ENCODE peak calls at places on chromosomes 7 and 10, in six cellular contexts. P is tibial artery, N is heart left ventricle, S is psoas muscle, D is mucosa of descending colon, Q is fibroblast of pulmonary artery. G is an unnamed sample.

GRCh38 chr7:124764847-124765400 is 668 bp downstream of the GPR37 start:
- DNase-seq in P (no peak), N (no peak), S (no peak), D (peak), Q (no peak), G (no peak)

GRCh38 chr10:43686414-43686813 is 37.7 kb upstream of the ZNF32 start:
- DNase-seq in P (no peak), N (no peak), S (no peak), D (no peak), Q (no peak), G (no peak)

GRCh38 chr10:72292223-72292691 is 18.5 kb downstream of the DDIT4 start:
- DNase-seq in P (no peak), N (no peak), S (no peak), D (no peak), Q (no peak), G (no peak)

GRCh38 chr7:135664046-135664589 is 1.8 kb downstream of the STMP1 start:
- DNase-seq in P (no peak), N (no peak), S (no peak), D (no peak), Q (no peak), G (no peak)

GRCh38 chr7:95213809-95214492 is 110.4 kb downstream of the PON1 start:
- DNase-seq in P (peak), N (peak), S (peak), D (peak), Q (peak), G (no peak)

GRCh38 chr10:124983321-124983720 is 41.4 kb downstream of the ZRANB1 start:
- DNase-seq in P (no peak), N (no peak), S (no peak), D (no peak), Q (peak), G (no peak)

GRCh38 chr10:70981171-70981836 is 92.9 kb upstream of the PCBD1 start:
- DNase-seq in P (no peak), N (no peak), S (no peak), D (no peak), Q (no peak), G (no peak)

GRCh38 chr7:45160374-45160773 is 2.8 kb downstream of the RAMP3 start:
- DNase-seq in P (no peak), N (no peak), S (no peak), D (no peak), Q (no peak), G (no peak)

GRCh38 chr7:38391751-38392150 is 118.3 kb upstream of the TARP start:
- DNase-seq in P (no peak), N (no peak), S (no peak), D (no peak), Q (no peak), G (no peak)

GRCh38 chr7:101362334-101363195 is at the start of gene COL26A1:
- DNase-seq in P (peak), N (peak), S (peak), D (peak), Q (peak), G (peak)

GRCh38 chr10:123909866-123910265 is 18.3 kb upstream of the CPXM2 start:
- DNase-seq in P (no peak), N (no peak), S (no peak), D (no peak), Q (no peak), G (no peak)

GRCh38 chr10:124497196-124497990 is 35.8 kb downstream of the LHPP start:
- DNase-seq in P (no peak), N (peak), S (no peak), D (peak), Q (no peak), G (peak)

DNA sequence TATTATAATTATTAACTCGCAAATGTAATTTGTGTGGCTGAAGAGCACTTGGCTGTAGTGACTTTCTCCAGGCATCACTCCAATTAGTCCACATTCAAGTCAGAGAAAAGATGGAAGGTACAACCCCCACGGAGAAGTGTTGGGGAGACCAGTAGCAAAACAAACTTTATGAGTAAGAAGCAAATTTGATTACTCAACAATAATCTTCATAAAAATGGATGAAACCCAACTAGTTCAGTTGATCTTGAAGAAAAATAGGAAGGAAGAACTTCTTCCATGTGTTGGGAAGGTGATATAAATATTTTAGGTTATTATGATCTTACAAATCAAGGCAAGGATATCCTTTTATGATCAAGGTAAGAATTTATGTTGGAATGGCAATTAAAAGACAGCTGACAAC is 5.1 kb downstream of the AOAH start:
- DNase-seq in P (no peak), N (no peak), S (no peak), D (no peak), Q (no peak), G (no peak)
- TF ChIP-seq CTCF in P (no peak), N (no peak), S (no peak), D (no peak), Q (no peak), G (no peak)

DNA sequence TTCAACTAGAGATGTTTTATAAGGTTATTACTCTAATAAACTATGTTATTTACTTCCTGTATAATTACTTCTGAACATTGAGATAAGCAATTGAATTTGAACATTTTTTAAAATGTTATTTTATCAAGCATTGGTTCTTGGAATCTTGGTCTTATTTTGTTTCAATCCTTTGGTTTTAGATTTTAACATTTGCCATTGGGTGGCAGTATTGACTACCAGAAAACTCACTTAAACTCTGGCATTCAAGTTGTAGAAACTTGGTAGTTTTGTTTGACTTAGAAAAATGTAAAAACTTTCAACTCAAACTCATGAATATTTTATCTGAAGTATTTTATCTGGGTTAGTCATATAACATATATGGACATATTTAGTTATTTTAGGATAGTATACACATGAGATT is 48.1 kb downstream of the ATRNL1 start:
- DNase-seq in P (no peak), N (no peak), S (no peak), D (no peak), Q (peak), G (no peak)
- TF ChIP-seq CTCF in P (no peak), N (no peak), S (peak), D (no peak), Q (peak), G (peak)

GRCh38 chr7:151453326-151453791 is 13.4 kb upstream of the CRYGN start:
- DNase-seq in P (no peak), N (no peak), S (no peak), D (no peak), Q (no peak), G (no peak)

GRCh38 chr7:151454306-151454705 is 14.4 kb upstream of the CRYGN start:
- DNase-seq in P (no peak), N (no peak), S (no peak), D (no peak), Q (no peak), G (no peak)

GRCh38 chr7:151451626-151452025 is 11.7 kb upstream of the CRYGN start:
- DNase-seq in P (no peak), N (no peak), S (no peak), D (no peak), Q (no peak), G (no peak)

GRCh38 chr7:151452141-151452571 is 12.2 kb upstream of the CRYGN start:
- DNase-seq in P (no peak), N (no peak), S (no peak), D (no peak), Q (no peak), G (no peak)

DNA sequence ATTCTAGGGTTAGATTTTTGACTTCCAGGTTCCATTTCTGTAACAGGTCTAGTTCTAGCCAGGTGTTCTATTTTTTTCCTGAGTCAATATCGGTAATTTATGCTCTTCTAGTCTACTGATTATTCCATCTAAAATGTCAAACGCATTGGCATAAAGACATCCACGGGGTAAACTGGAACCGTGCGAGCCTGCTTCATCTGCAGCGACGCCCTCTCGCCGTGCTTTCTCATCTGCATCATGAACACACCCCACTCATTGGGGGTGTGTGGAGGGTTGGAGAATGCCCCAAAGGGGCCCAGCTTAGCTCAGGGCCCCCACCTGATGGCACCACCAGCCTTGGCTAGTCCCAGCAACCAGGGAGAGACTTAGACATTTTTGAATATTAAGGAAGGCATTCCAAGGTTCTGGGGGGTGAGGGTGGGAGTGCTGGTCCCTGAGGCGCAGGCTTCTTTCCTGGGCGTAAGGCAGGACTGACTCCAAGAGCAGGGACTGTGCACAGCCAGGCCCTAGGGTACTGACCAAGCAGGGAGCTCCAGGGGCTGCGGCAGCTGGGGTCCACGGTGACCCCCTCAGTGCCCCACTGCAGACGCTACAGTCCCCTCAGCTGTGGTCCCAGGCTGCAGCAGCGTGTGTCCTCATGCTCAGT is 12.9 kb upstream of the CRYGN start:
- DNase-seq in P (no peak), N (no peak), S (no peak), D (no peak), Q (no peak), G (no peak)
- TF ChIP-seq CTCF in P (no peak), N (no peak), S (no peak), D (no peak), Q (no peak), G (no peak)

GRCh38 chr7:876077-876971 is at the start of gene GET4:
- DNase-seq in P (peak), N (peak), S (peak), D (peak), Q (peak), G (peak)
- TF ChIP-seq CTCF in P (peak), N (no peak), S (peak), D (no peak), Q (no peak), G (no peak)

GRCh38 chr7:47362984-47363383 is 218.9 kb downstream of the TNS3 start:
- DNase-seq in P (no peak), N (no peak), S (no peak), D (no peak), Q (no peak), G (no peak)
- TF ChIP-seq CTCF in P (no peak), N (no peak), S (no peak), D (no peak), Q (no peak), G (no peak)

GRCh38 chr7:108813247-108814014 is 243.8 kb downstream of the DNAJB9 start:
- DNase-seq in P (no peak), N (no peak), S (no peak), D (peak), Q (no peak), G (no peak)
- TF ChIP-seq CTCF in P (no peak), N (no peak), S (no peak), D (no peak), Q (no peak), G (no peak)

DNA sequence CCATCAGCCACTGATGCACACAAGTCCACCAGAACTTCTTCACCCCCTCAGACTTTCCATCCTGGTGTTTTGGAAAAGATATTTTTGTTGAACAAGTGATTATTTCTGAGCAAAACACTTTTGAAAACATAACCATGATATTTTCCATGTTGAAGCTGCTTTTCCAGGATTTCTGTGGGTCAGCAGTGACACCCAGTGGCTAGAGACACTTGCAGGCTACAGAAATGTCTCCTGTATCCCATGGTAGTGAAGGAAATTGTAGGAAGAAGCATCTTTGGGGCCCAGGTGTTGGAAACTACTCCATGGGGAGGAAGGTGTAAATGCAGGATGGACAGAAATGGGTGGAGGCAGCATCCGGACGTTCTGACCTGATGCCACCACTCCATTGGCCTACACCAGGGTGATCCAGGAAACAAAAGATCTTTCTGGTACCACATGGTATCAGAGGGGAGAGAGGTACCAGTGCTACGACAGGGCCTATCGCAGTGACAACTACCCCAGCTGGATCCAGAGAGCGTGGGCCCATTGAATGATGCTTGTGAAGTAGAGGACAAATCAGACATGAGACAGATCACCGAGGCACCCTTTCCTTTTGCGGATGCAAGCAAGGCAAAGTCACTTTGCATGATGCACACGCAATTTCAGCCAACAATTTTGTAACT is 111.7 kb upstream of the COBL start:
- DNase-seq in P (no peak), N (no peak), S (no peak), D (no peak), Q (no peak), G (peak)
- TF ChIP-seq CTCF in P (no peak), N (no peak), S (no peak), D (no peak), Q (no peak), G (no peak)

GRCh38 chr10:106355450-106355849 is 809.1 kb downstream of the SORCS1 start:
- DNase-seq in P (no peak), N (no peak), S (no peak), D (no peak), Q (peak), G (peak)
- TF ChIP-seq CTCF in P (no peak), N (no peak), S (no peak), D (no peak), Q (peak), G (peak)